ENCODE peak calls at places on chromosomes 6 and 20, in six cellular contexts. U, M, L, N, Z and S are unnamed samples.

GRCh38 chr6:139539852-139540251 is 165.4 kb upstream of the CITED2 start:
- DNase-seq in U (no peak), M (peak; percentile 61), L (no peak), N (no peak), Z (no peak), S (peak; percentile 24)

GRCh38 chr6:139981810-139982550 is 607.5 kb upstream of the CITED2 start:
- DNase-seq in U (peak; percentile 26), M (no peak), L (no peak), N (no peak), Z (no peak), S (no peak)

GRCh38 chr6:157393667-157394329 is 12.8 kb downstream of the ZDHHC14 start:
- DNase-seq in U (no peak), M (no peak), L (no peak), N (no peak), Z (no peak), S (no peak)

GRCh38 chr6:131754715-131755567 is 44.1 kb upstream of the CTAGE9 start:
- DNase-seq in U (no peak), M (no peak), L (no peak), N (no peak), Z (no peak), S (no peak)

GRCh38 chr6:40411881-40412280 is 175.3 kb downstream of the LRFN2 start:
- DNase-seq in U (no peak), M (no peak), L (no peak), N (no peak), Z (no peak), S (no peak)

GRCh38 chr20:51456511-51457280 is 85.8 kb downstream of the NFATC2 start:
- DNase-seq in U (peak; percentile 71), M (peak; percentile 98), L (peak; percentile 39), N (no peak), Z (no peak), S (peak; percentile 80)

GRCh38 chr6:95819939-95820338 is 195.8 kb upstream of the FUT9 start:
- DNase-seq in U (no peak), M (no peak), L (no peak), N (no peak), Z (no peak), S (no peak)

GRCh38 chr6:42226251-42227143 is 8.8 kb upstream of the MRPS10 start:
- DNase-seq in U (no peak), M (no peak), L (no peak), N (no peak), Z (no peak), S (no peak)

GRCh38 chr6:139736507-139736906 is 362.1 kb upstream of the CITED2 start:
- DNase-seq in U (no peak), M (no peak), L (no peak), N (no peak), Z (no peak), S (no peak)

GRCh38 chr20:46349742-46350056 is 41.4 kb upstream of the CDH22 start:
- DNase-seq in U (peak; percentile 38), M (no peak), L (no peak), N (no peak), Z (no peak), S (no peak)

GRCh38 chr6:105675715-105676397 is 273.0 kb upstream of the PREP start:
- DNase-seq in U (no peak), M (no peak), L (no peak), N (no peak), Z (no peak), S (no peak)

GRCh38 chr6:55023231-55023630 is 151.1 kb upstream of the HCRTR2 start:
- DNase-seq in U (no peak), M (no peak), L (no peak), N (no peak), Z (no peak), S (no peak)

GRCh38 chr6:137112067-137112355 is 61.4 kb downstream of the IL22RA2 start:
- DNase-seq in U (no peak), M (no peak), L (no peak), N (no peak), Z (no peak), S (no peak)

GRCh38 chr6:4397307-4397706 is 261.9 kb upstream of the ECI2 start:
- DNase-seq in U (no peak), M (no peak), L (no peak), N (no peak), Z (no peak), S (no peak)

GRCh38 chr6:4225207-4225872 is 90.0 kb upstream of the ECI2 start:
- DNase-seq in U (peak; percentile 36), M (no peak), L (no peak), N (no peak), Z (no peak), S (no peak)

GRCh38 chr6:90458353-90459224 is 128.3 kb downstream of the MAP3K7 start:
- DNase-seq in U (peak; percentile 26), M (no peak), L (no peak), N (no peak), Z (no peak), S (no peak)

GRCh38 chr20:7470912-7471311 is 469.3 kb downstream of the HAO1 start:
- DNase-seq in U (no peak), M (no peak), L (no peak), N (no peak), Z (no peak), S (no peak)

GRCh38 chr20:12963456-12963855 is 45.3 kb upstream of the SPTLC3 start:
- DNase-seq in U (no peak), M (no peak), L (no peak), N (no peak), Z (no peak), S (no peak)

GRCh38 chr20:16518068-16518783 is 55.0 kb downstream of the KIF16B start:
- DNase-seq in U (peak; percentile 71), M (no peak), L (no peak), N (no peak), Z (no peak), S (no peak)

GRCh38 chr6:162554531-162554930 is 173.0 kb downstream of the PRKN start:
- DNase-seq in U (no peak), M (no peak), L (no peak), N (no peak), Z (no peak), S (no peak)

GRCh38 chr6:139250296-139251274 is 41.2 kb downstream of the TXLNB start:
- DNase-seq in U (peak; percentile 64), M (peak; percentile 60), L (no peak), N (no peak), Z (peak; percentile 48), S (no peak)

GRCh38 chr6:3159805-3160781 is 2.7 kb upstream of the TUBB2A start:
- DNase-seq in U (peak; percentile 67), M (peak; percentile 55), L (no peak), N (no peak), Z (no peak), S (no peak)

GRCh38 chr6:29016559-29017427 is 11.7 kb upstream of the ZNF311 start:
- DNase-seq in U (peak; percentile 65), M (peak; percentile 86), L (peak; percentile 9), N (peak; percentile 56), Z (peak; percentile 76), S (no peak)

GRCh38 chr6:18155864-18156396 is 708 bp downstream of the KDM1B start:
- DNase-seq in U (peak; percentile 67), M (peak; percentile 41), L (peak; percentile 25), N (peak; percentile 55), Z (peak; percentile 79), S (peak; percentile 76)

GRCh38 chr6:12761376-12762115 is 45.0 kb downstream of the PHACTR1 start:
- DNase-seq in U (no peak), M (no peak), L (no peak), N (no peak), Z (no peak), S (no peak)

GRCh38 chr6:54860739-54861138 is 14.2 kb downstream of the FAM83B start:
- DNase-seq in U (no peak), M (no peak), L (no peak), N (no peak), Z (no peak), S (no peak)

GRCh38 chr20:57675773-57676172 is 34.0 kb downstream of the PMEPA1 start:
- DNase-seq in U (no peak), M (no peak), L (no peak), N (no peak), Z (no peak), S (no peak)

GRCh38 chr20:4972506-4973251 is 28.6 kb downstream of the SLC23A2 start:
- DNase-seq in U (no peak), M (no peak), L (no peak), N (no peak), Z (no peak), S (no peak)

GRCh38 chr6:167751579-167752115 is 75.1 kb upstream of the AFDN start:
- DNase-seq in U (no peak), M (no peak), L (no peak), N (no peak), Z (no peak), S (no peak)

GRCh38 chr6:106825156-106825555 is 149.4 kb downstream of the CD24 start:
- DNase-seq in U (no peak), M (no peak), L (no peak), N (no peak), Z (no peak), S (no peak)

GRCh38 chr6:44606506-44606905 is 219.0 kb downstream of the CDC5L start:
- DNase-seq in U (peak; percentile 34), M (no peak), L (no peak), N (no peak), Z (no peak), S (no peak)

GRCh38 chr20:2750343-2751251 is 49.8 kb downstream of the CPXM1 start:
- DNase-seq in U (no peak), M (peak; percentile 57), L (no peak), N (no peak), Z (no peak), S (peak; percentile 67)

GRCh38 chr6:3208096-3208774 is 19.2 kb downstream of the TUBB2B start:
- DNase-seq in U (no peak), M (peak; percentile 71), L (no peak), N (no peak), Z (no peak), S (peak; percentile 95)

GRCh38 chr20:52683761-52684160 is 288.4 kb upstream of the TSHZ2 start:
- DNase-seq in U (no peak), M (no peak), L (no peak), N (no peak), Z (no peak), S (no peak)

GRCh38 chr20:56588996-56589395 is 40.1 kb upstream of the TFAP2C start:
- DNase-seq in U (no peak), M (no peak), L (no peak), N (no peak), Z (no peak), S (no peak)

GRCh38 chr6:110389689-110390382 is 25.5 kb downstream of the DDO start:
- DNase-seq in U (no peak), M (no peak), L (no peak), N (no peak), Z (no peak), S (no peak)